ENCODE peak calls at places on chromosomes 6 and 20, in four cellular contexts. E is non-pigmented ciliary epithelial cell, I is GM23248, Y is amygdala. R is an unnamed sample.

GRCh38 chr6:35419961-35420360 is 32.2 kb upstream of the FANCE start:
- DNase-seq in E (no peak), Y (no peak), I (no peak), R (no peak)

GRCh38 chr6:163950159-163950558 is 535.6 kb downstream of the QKI start:
- DNase-seq in E (no peak), Y (no peak), I (no peak), R (no peak)

GRCh38 chr20:53935353-53936084 is 134.9 kb downstream of the BCAS1 start:
- DNase-seq in E (no peak), I (no peak), Y (no peak), R (no peak)

GRCh38 chr20:2752631-2753455 is 47.6 kb downstream of the CPXM1 start:
- DNase-seq in Y (no peak), E (no peak), I (peak), R (peak)

GRCh38 chr6:48429021-48429420 is 318.0 kb upstream of the PTCHD4 start:
- DNase-seq in I (no peak), E (no peak), Y (no peak), R (no peak)

GRCh38 chr6:125604257-125604656 is 145.2 kb upstream of the HEY2 start:
- DNase-seq in Y (no peak), E (no peak), I (no peak), R (no peak)

GRCh38 chr6:48061630-48062029 is 49.4 kb downstream of the PTCHD4 start:
- DNase-seq in E (no peak), Y (no peak), I (peak), R (peak)

GRCh38 chr6:150905769-150906168 is 40.3 kb downstream of the MTHFD1L start:
- DNase-seq in Y (no peak), I (no peak), E (no peak), R (no peak)

GRCh38 chr20:24745206-24745605 is 203.9 kb upstream of the CST7 start:
- DNase-seq in Y (no peak), I (no peak), E (no peak), R (no peak)

GRCh38 chr6:54655162-54655561 is 191.4 kb upstream of the FAM83B start:
- DNase-seq in Y (no peak), E (no peak), I (no peak), R (no peak)

GRCh38 chr6:64683682-64684081 is 1023.3 kb downstream of the EYS start:
- DNase-seq in I (no peak), E (peak), Y (no peak), R (peak)

GRCh38 chr6:138914701-138915100 is 73.4 kb downstream of the REPS1 start:
- DNase-seq in Y (no peak), E (no peak), I (no peak), R (no peak)

GRCh38 chr6:105795913-105796517 is 290.1 kb upstream of the PRDM1 start:
- DNase-seq in Y (no peak), I (peak), E (no peak), R (no peak)

GRCh38 chr20:24790746-24791283 is 158.3 kb upstream of the CST7 start:
- DNase-seq in Y (no peak), E (no peak), I (no peak), R (no peak)

GRCh38 chr20:1434571-1435336 is 31.9 kb downstream of the NSFL1C start:
- DNase-seq in E (peak), I (peak), Y (no peak), R (peak)

GRCh38 chr6:111753573-111753972 is 119.7 kb downstream of the FYN start:
- DNase-seq in Y (no peak), E (no peak), I (no peak), R (no peak)

GRCh38 chr20:25356294-25356933 is 34.2 kb downstream of the ABHD12 start:
- DNase-seq in E (no peak), I (no peak), Y (no peak), R (no peak)

GRCh38 chr6:150452642-150453243 is 83.9 kb downstream of the IYD start:
- DNase-seq in E (no peak), Y (no peak), I (no peak), R (no peak)

GRCh38 chr6:73369157-73369556 is 540 bp downstream of the OOEP start:
- DNase-seq in I (no peak), Y (no peak), E (no peak), R (no peak)

GRCh38 chr6:49453221-49453620 is 9.8 kb downstream of the MMUT start:
- DNase-seq in I (peak), E (no peak), Y (no peak), R (peak)

GRCh38 chr20:10625641-10626040 is 48.2 kb downstream of the JAG1 start:
- DNase-seq in E (no peak), Y (no peak), I (peak), R (no peak)

GRCh38 chr20:59217794-59218193 is 54.2 kb downstream of the ZNF831 start:
- DNase-seq in E (no peak), Y (no peak), I (peak), R (no peak)

GRCh38 chr6:138107078-138107751 is at the start of gene PERP:
- DNase-seq in E (no peak), Y (no peak), I (peak), R (peak)

GRCh38 chr6:119814609-119815400 is 465.2 kb upstream of the MAN1A1 start:
- DNase-seq in E (no peak), I (no peak), Y (no peak), R (no peak)

GRCh38 chr6:80535914-80536565 is 429.6 kb downstream of the BCKDHB start:
- DNase-seq in E (no peak), Y (no peak), I (no peak), R (no peak)

GRCh38 chr6:37483917-37484785 is 15.5 kb downstream of the CCDC167 start:
- DNase-seq in Y (peak), I (peak), E (no peak), R (peak)

GRCh38 chr6:166586424-166587156 is at the start of gene RAMACL:
- DNase-seq in E (no peak), Y (no peak), I (no peak), R (no peak)

GRCh38 chr6:30075987-30076311 is 380 bp upstream of the RNF39 start:
- DNase-seq in Y (no peak), E (no peak), I (no peak), R (no peak)

GRCh38 chr6:131023834-131024504 is 39.1 kb downstream of the EPB41L2 start:
- DNase-seq in E (no peak), I (peak), Y (no peak), R (peak)

GRCh38 chr6:74277749-74278148 is 581.7 kb downstream of the CD109 start:
- DNase-seq in Y (no peak), E (no peak), I (peak), R (peak)